ENCODE peak calls at places on chromosomes 2 and 18, in four cellular contexts. T is GM12878, I is K562, E is endothelial cell of umbilical vein. L is an unnamed sample.

GRCh38 chr2:66578067-66578852 is 143.3 kb downstream of the MEIS1 start:
- DNase-seq in T (no peak), I (no peak), E (no peak), L (no peak)

GRCh38 chr2:220373878-220374277 is 746.4 kb downstream of the SLC4A3 start:
- DNase-seq in T (no peak), I (no peak), E (no peak), L (peak; percentile 8)

GRCh38 chr2:66534461-66534860 is 99.5 kb downstream of the MEIS1 start:
- DNase-seq in T (no peak), I (no peak), E (no peak), L (no peak)

GRCh38 chr18:23300211-23300887 is 152.7 kb upstream of the RIOK3 start:
- DNase-seq in T (no peak), I (no peak), E (no peak), L (no peak)

GRCh38 chr2:20185176-20186022 is 39.5 kb downstream of the SDC1 start:
- DNase-seq in T (no peak), I (no peak), E (peak; percentile 16), L (no peak)

GRCh38 chr2:191866195-191866594 is 19.3 kb upstream of the CAVIN2 start:
- DNase-seq in T (no peak), I (no peak), E (no peak), L (peak; percentile 54)

GRCh38 chr2:235894839-235895238 is 273.3 kb downstream of the GBX2 start:
- DNase-seq in T (no peak), I (no peak), E (no peak), L (no peak)

GRCh38 chr18:23540867-23541266 is 37.6 kb downstream of the RMC1 start:
- DNase-seq in T (peak; percentile 43), I (no peak), E (no peak), L (no peak)

GRCh38 chr2:205495819-205496218 is 186.5 kb upstream of the NRP2 start:
- DNase-seq in T (no peak), I (no peak), E (no peak), L (peak; percentile 25)

GRCh38 chr18:75884728-75885127 is 457.2 kb upstream of the SMIM21 start:
- DNase-seq in T (no peak), I (no peak), E (no peak), L (peak; percentile 45)

GRCh38 chr2:43854671-43855070 is 15.9 kb downstream of the ABCG8 start:
- DNase-seq in T (no peak), I (peak; percentile 2), E (no peak), L (no peak)

GRCh38 chr2:28128281-28128950 is 237.9 kb downstream of the BABAM2 start:
- DNase-seq in T (no peak), I (no peak), E (no peak), L (no peak)

GRCh38 chr2:136131961-136132839 is 14.3 kb upstream of the CXCR4 start:
- DNase-seq in T (peak; percentile 97), I (no peak), E (no peak), L (no peak)

GRCh38 chr2:231326404-231326803 is 69.1 kb upstream of the B3GNT7 start:
- DNase-seq in T (no peak), I (no peak), E (no peak), L (no peak)

GRCh38 chr2:160657206-160657605 is 163.6 kb upstream of the RBMS1 start:
- DNase-seq in T (no peak), I (no peak), E (no peak), L (no peak)

GRCh38 chr2:65031341-65032015 is 24.7 kb upstream of the CEP68 start:
- DNase-seq in T (no peak), I (no peak), E (peak; percentile 71), L (peak; percentile 72)
- TF ChIP-seq POLR2AphosphoS5 in T (no peak), I (no peak), E (no peak), L (no peak)

DNA sequence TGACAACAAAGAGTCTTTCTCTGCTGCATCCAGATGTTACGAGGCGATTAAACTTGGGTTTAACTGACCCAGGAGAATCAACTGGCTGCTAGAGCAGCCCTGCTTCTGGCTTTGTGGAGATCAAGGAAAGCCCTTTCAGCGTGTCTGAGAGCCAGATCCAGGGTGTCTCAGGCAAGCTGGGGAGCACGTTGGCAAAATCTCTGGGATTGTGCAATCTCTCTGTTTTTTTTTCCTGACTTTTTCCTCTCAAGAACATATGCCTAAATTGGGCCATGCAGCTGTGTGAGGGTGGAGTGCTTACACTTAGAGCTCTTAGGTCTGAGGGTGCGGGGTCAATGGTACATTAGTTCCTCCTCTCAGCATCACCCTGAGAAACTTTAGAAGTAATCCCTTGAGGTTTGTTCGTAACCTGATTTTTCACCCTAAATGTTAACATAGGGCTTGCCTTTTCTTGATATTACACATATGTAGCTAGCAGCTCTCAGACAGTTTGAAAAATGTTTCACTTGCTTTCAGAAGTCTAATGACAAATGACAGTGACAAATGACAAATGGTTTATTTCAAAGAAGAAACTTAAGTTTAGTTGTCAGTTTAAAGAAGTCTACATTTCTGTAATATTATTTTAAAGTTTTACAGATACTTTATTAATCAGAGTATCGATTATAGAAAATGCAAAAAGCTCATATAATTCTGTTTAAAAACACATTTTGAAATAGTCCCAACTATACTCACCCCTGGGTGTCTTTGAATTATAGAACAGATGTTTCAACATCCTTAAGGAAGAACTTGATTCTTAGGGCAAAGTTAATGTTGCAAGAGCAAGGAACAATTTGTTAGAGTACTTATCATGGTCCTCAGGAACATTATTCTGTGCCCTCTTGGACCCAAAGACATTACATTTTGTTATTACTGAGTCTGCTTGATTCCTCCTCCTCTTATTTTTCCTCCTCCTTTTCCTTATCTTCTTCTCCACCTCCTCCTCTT is 38.4 kb upstream of the ZSWIM2 start:
- DNase-seq in T (peak; percentile 26), I (no peak), E (peak; percentile 41), L (no peak)
- H3K4me2 ChIP-seq in T (no peak overlapping the region), I (no peak overlapping the region), E (no peak overlapping the region), L (no peak overlapping the region)

GRCh38 chr2:233441161-233442027 is 87.1 kb downstream of the DGKD start:
- DNase-seq in T (no peak), I (no peak), E (no peak), L (no peak)

GRCh38 chr2:233444501-233444900 is 90.2 kb downstream of the DGKD start:
- DNase-seq in T (no peak), I (no peak), E (no peak), L (no peak)

GRCh38 chr2:233442028-233442310 is 87.7 kb downstream of the DGKD start:
- DNase-seq in T (no peak), I (no peak), E (no peak), L (no peak)

GRCh38 chr2:233445152-233445830 is 91.0 kb downstream of the DGKD start:
- DNase-seq in T (no peak), I (no peak), E (no peak), L (no peak)

DNA sequence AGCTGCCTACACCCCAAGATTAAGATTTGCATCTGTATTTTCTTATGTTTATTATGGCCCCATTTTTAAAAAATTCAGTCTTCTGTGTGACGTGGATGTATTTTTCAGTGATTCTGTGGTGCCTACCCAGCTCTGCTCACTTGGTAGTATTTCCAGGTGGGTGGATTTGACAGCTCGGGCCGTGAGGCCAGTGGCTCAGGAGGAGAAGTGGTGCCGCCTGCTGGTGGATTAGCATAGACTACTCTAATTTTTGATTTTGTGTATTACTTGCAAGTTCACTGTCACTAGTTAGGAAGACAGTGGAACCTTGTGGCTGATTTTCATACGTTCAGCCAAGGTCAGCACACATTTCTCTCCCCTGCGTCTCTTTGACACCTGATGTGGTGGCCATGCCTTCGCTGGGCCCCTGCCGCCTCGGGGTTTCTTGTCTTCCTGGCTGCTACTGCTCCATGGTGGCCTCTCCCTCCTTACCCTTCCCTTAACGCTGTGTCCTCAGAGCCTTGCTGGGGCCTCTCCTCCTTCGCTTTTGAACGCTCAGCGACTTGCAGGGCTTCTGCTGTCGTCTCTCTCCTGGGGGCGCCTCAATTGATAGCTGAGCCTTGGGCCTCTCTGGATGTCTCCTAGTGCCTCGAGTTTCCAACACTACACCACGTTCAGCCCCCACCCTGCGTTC is 89.4 kb downstream of the DGKD start:
- DNase-seq in T (peak; percentile 31), I (peak; percentile 76), E (peak; percentile 82), L (peak; percentile 88)
- TF ChIP-seq POLR2AphosphoS5 in T (no peak), I (no peak), E (no peak), L (no peak)

GRCh38 chr2:102082591-102083586 is 59.7 kb upstream of the IL1R1 start:
- DNase-seq in T (peak; percentile 88), I (no peak), E (peak; percentile 88), L (no peak)
- H3K4me2 ChIP-seq in T (peak overlapping the region; percentile 77), I (peak overlapping the region; percentile 35), E (peak overlapping the region; percentile 86), L (no peak overlapping the region)

GRCh38 chr18:79380816-79381806 is 14.6 kb upstream of the NFATC1 start:
- DNase-seq in T (no peak), I (peak; percentile 72), E (peak; percentile 59), L (peak; percentile 89)
- TF ChIP-seq POLR2AphosphoS5 in T (no peak), I (no peak), E (no peak), L (no peak)

GRCh38 chr2:181553244-181553643 is 96.1 kb downstream of the ITGA4 start:
- DNase-seq in T (no peak), I (no peak), E (no peak), L (no peak)
- H3K4me2 ChIP-seq in T (no peak overlapping the region), I (no peak overlapping the region), E (no peak overlapping the region), L (no peak overlapping the region)

GRCh38 chr2:54557601-54558187 is 101.6 kb downstream of the SPTBN1 start:
- DNase-seq in T (no peak), I (peak; percentile 64), E (peak; percentile 73), L (peak; percentile 55)
- TF ChIP-seq POLR2AphosphoS5 in T (no peak), I (no peak), E (no peak), L (peak; percentile 50)

DNA sequence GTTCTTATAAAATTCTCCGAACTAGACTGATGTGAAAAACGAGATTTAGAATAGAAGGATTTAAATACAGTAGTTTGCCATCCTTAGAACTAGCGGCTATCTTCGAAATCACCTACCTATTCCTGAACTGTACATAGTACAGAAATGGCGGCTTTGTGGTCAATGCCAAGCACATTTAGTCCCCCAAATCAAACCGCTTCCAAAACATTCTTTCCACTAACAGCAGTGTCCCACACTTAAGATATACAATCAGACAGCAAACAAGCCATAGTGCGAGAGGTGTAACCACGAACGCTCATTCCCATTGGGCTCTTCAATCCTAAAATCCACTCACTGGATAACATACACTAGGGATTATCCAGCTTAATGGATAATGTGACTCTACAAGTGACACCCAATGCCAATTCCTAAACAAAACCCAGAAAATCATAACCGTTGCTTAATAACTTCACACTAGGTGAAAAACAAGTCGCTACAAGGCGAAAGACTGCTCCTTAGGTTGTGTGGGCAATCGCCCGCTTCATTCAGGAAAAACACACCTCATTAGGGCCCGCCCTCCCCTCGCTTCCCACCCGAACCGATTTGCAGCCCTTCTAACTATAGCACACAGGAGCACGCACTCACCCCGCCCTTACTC is 2.0 kb downstream of the XPO1 start:
- DNase-seq in T (no peak), I (no peak), E (peak; percentile 88), L (no peak)
- H3K4me2 ChIP-seq in T (peak overlapping the region; percentile 87), I (peak overlapping the region; percentile 96), E (peak overlapping the region; percentile 99), L (peak overlapping the region; percentile 77)

GRCh38 chr2:85161626-85161960 is 28.4 kb downstream of the TCF7L1 start:
- DNase-seq in T (no peak), I (no peak), E (no peak), L (no peak)
- TF ChIP-seq POLR2AphosphoS5 in T (no peak), I (no peak), E (no peak), L (no peak)

L was measured in GM23338.